ENCODE peak calls at places on chromosomes 11 and 22, in nine cellular contexts. One of them, this sample, is unnamed.

GRCh38 chr11:4181780-4182721 is 87.5 kb downstream of the RRM1 start:
- DNase-seq in SK-N-SH: peak
- DNase-seq in colonic mucosa: peak
- DNase-seq in H9: peak
- DNase-seq in adipocyte: peak
- DNase-seq in HepG2: peak
- DNase-seq in fibroblast of lung: peak
- DNase-seq in GM23248: peak
- DNase-seq in neuronal stem cell: peak
- DNase-seq in this sample: peak

GRCh38 chr11:66068154-66068821 is 1.8 kb upstream of the PACS1 start:
- DNase-seq in SK-N-SH: peak
- DNase-seq in colonic mucosa: peak
- DNase-seq in H9: peak
- DNase-seq in adipocyte: peak
- DNase-seq in HepG2: peak
- DNase-seq in fibroblast of lung: peak
- DNase-seq in GM23248: peak
- DNase-seq in neuronal stem cell: peak
- DNase-seq in this sample: peak

GRCh38 chr11:60206616-60207015 is 23.7 kb upstream of the MS4A6A start:
- DNase-seq in SK-N-SH: no peak
- DNase-seq in colonic mucosa: no peak
- DNase-seq in H9: no peak
- DNase-seq in adipocyte: no peak
- DNase-seq in HepG2: no peak
- DNase-seq in fibroblast of lung: no peak
- DNase-seq in GM23248: no peak
- DNase-seq in neuronal stem cell: no peak
- DNase-seq in this sample: no peak

GRCh38 chr11:131980199-131980598 is 609.8 kb downstream of the NTM start:
- DNase-seq in SK-N-SH: peak
- DNase-seq in colonic mucosa: no peak
- DNase-seq in H9: no peak
- DNase-seq in adipocyte: no peak
- DNase-seq in HepG2: no peak
- DNase-seq in fibroblast of lung: no peak
- DNase-seq in GM23248: no peak
- DNase-seq in neuronal stem cell: no peak
- DNase-seq in this sample: no peak

GRCh38 chr11:57214494-57214893 is 22.6 kb downstream of the APLNR start:
- DNase-seq in SK-N-SH: no peak
- DNase-seq in colonic mucosa: no peak
- DNase-seq in H9: no peak
- DNase-seq in adipocyte: peak
- DNase-seq in HepG2: no peak
- DNase-seq in fibroblast of lung: peak
- DNase-seq in GM23248: peak
- DNase-seq in neuronal stem cell: no peak
- DNase-seq in this sample: peak

GRCh38 chr22:35475545-35475944 is 65.1 kb upstream of the RASD2 start:
- DNase-seq in SK-N-SH: no peak
- DNase-seq in colonic mucosa: no peak
- DNase-seq in H9: no peak
- DNase-seq in adipocyte: no peak
- DNase-seq in HepG2: no peak
- DNase-seq in fibroblast of lung: no peak
- DNase-seq in GM23248: no peak
- DNase-seq in neuronal stem cell: no peak
- DNase-seq in this sample: no peak

GRCh38 chr11:73759520-73760065 is 1.3 kb downstream of the RAB6A start:
- DNase-seq in SK-N-SH: peak
- DNase-seq in colonic mucosa: no peak
- DNase-seq in H9: no peak
- DNase-seq in adipocyte: peak
- DNase-seq in HepG2: no peak
- DNase-seq in fibroblast of lung: peak
- DNase-seq in GM23248: peak
- DNase-seq in neuronal stem cell: no peak
- DNase-seq in this sample: peak

GRCh38 chr11:95050595-95051202 is 1.5 kb downstream of the KDM4F start:
- DNase-seq in SK-N-SH: no peak
- DNase-seq in colonic mucosa: no peak
- DNase-seq in H9: no peak
- DNase-seq in adipocyte: no peak
- DNase-seq in HepG2: no peak
- DNase-seq in fibroblast of lung: no peak
- DNase-seq in GM23248: no peak
- DNase-seq in neuronal stem cell: no peak
- DNase-seq in this sample: no peak

GRCh38 chr11:71329165-71329510 is 76.8 kb upstream of the SHANK2 start:
- DNase-seq in SK-N-SH: no peak
- DNase-seq in colonic mucosa: no peak
- DNase-seq in H9: no peak
- DNase-seq in adipocyte: no peak
- DNase-seq in HepG2: no peak
- DNase-seq in fibroblast of lung: no peak
- DNase-seq in GM23248: no peak
- DNase-seq in neuronal stem cell: no peak
- DNase-seq in this sample: no peak

GRCh38 chr11:114340311-114341131 is 44.3 kb downstream of the NNMT start:
- DNase-seq in SK-N-SH: peak
- DNase-seq in colonic mucosa: peak
- DNase-seq in H9: peak
- DNase-seq in adipocyte: peak
- DNase-seq in HepG2: peak
- DNase-seq in fibroblast of lung: peak
- DNase-seq in GM23248: peak
- DNase-seq in neuronal stem cell: peak
- DNase-seq in this sample: peak

GRCh38 chr11:128790200-128790599 is 76.9 kb downstream of the KCNJ1 start:
- DNase-seq in SK-N-SH: no peak
- DNase-seq in colonic mucosa: no peak
- DNase-seq in H9: no peak
- DNase-seq in adipocyte: no peak
- DNase-seq in HepG2: no peak
- DNase-seq in fibroblast of lung: peak
- DNase-seq in GM23248: peak
- DNase-seq in neuronal stem cell: no peak
- DNase-seq in this sample: peak

GRCh38 chr22:41801147-41801819 is 804 bp downstream of the CCDC134 start:
- DNase-seq in SK-N-SH: peak
- DNase-seq in colonic mucosa: no peak
- DNase-seq in H9: no peak
- DNase-seq in adipocyte: no peak
- DNase-seq in HepG2: no peak
- DNase-seq in fibroblast of lung: no peak
- DNase-seq in GM23248: no peak
- DNase-seq in neuronal stem cell: no peak
- DNase-seq in this sample: no peak

GRCh38 chr22:48710410-48710809 is 1117.3 kb downstream of the BRD1 start:
- DNase-seq in SK-N-SH: no peak
- DNase-seq in colonic mucosa: no peak
- DNase-seq in H9: no peak
- DNase-seq in adipocyte: no peak
- DNase-seq in HepG2: no peak
- DNase-seq in fibroblast of lung: no peak
- DNase-seq in GM23248: no peak
- DNase-seq in neuronal stem cell: no peak
- DNase-seq in this sample: no peak

GRCh38 chr11:94315664-94316063 is 11.3 kb downstream of the IZUMO1R start:
- DNase-seq in SK-N-SH: no peak
- DNase-seq in colonic mucosa: no peak
- DNase-seq in H9: no peak
- DNase-seq in adipocyte: peak
- DNase-seq in HepG2: no peak
- DNase-seq in fibroblast of lung: peak
- DNase-seq in GM23248: peak
- DNase-seq in neuronal stem cell: no peak
- DNase-seq in this sample: peak

GRCh38 chr22:42084874-42085273 is 5.4 kb downstream of the SMDT1 start:
- DNase-seq in SK-N-SH: no peak
- DNase-seq in colonic mucosa: no peak
- DNase-seq in H9: no peak
- DNase-seq in adipocyte: no peak
- DNase-seq in HepG2: no peak
- DNase-seq in fibroblast of lung: no peak
- DNase-seq in GM23248: no peak
- DNase-seq in neuronal stem cell: no peak
- DNase-seq in this sample: no peak

GRCh38 chr11:78226684-78227680 is 38.3 kb downstream of the USP35 start:
- DNase-seq in SK-N-SH: no peak
- DNase-seq in colonic mucosa: no peak
- DNase-seq in H9: no peak
- DNase-seq in adipocyte: no peak
- DNase-seq in HepG2: no peak
- DNase-seq in fibroblast of lung: no peak
- DNase-seq in GM23248: no peak
- DNase-seq in neuronal stem cell: no peak
- DNase-seq in this sample: no peak

GRCh38 chr11:88178211-88178610 is 3.0 kb upstream of the RAB38 start:
- DNase-seq in SK-N-SH: no peak
- DNase-seq in colonic mucosa: no peak
- DNase-seq in H9: no peak
- DNase-seq in adipocyte: no peak
- DNase-seq in HepG2: no peak
- DNase-seq in fibroblast of lung: peak
- DNase-seq in GM23248: peak
- DNase-seq in neuronal stem cell: no peak
- DNase-seq in this sample: no peak

GRCh38 chr22:27317961-27318360 is 483.6 kb downstream of the MN1 start:
- DNase-seq in SK-N-SH: no peak
- DNase-seq in colonic mucosa: peak
- DNase-seq in H9: no peak
- DNase-seq in adipocyte: no peak
- DNase-seq in HepG2: no peak
- DNase-seq in fibroblast of lung: peak
- DNase-seq in GM23248: no peak
- DNase-seq in neuronal stem cell: no peak
- DNase-seq in this sample: no peak

GRCh38 chr22:40707154-40707553 is 27.9 kb downstream of the MCHR1 start:
- DNase-seq in SK-N-SH: no peak
- DNase-seq in colonic mucosa: no peak
- DNase-seq in H9: no peak
- DNase-seq in adipocyte: no peak
- DNase-seq in HepG2: no peak
- DNase-seq in fibroblast of lung: no peak
- DNase-seq in GM23248: no peak
- DNase-seq in neuronal stem cell: no peak
- DNase-seq in this sample: no peak

GRCh38 chr22:40705918-40706682 is 26.8 kb downstream of the MCHR1 start:
- DNase-seq in SK-N-SH: no peak
- DNase-seq in colonic mucosa: no peak
- DNase-seq in H9: no peak
- DNase-seq in adipocyte: no peak
- DNase-seq in HepG2: no peak
- DNase-seq in fibroblast of lung: no peak
- DNase-seq in GM23248: no peak
- DNase-seq in neuronal stem cell: no peak
- DNase-seq in this sample: no peak

GRCh38 chr22:40708177-40708576 is 28.9 kb downstream of the MCHR1 start:
- DNase-seq in SK-N-SH: no peak
- DNase-seq in colonic mucosa: no peak
- DNase-seq in H9: no peak
- DNase-seq in adipocyte: no peak
- DNase-seq in HepG2: no peak
- DNase-seq in fibroblast of lung: no peak
- DNase-seq in GM23248: no peak
- DNase-seq in neuronal stem cell: no peak
- DNase-seq in this sample: no peak

GRCh38 chr22:40712311-40712710 is 33.0 kb downstream of the MCHR1 start:
- DNase-seq in SK-N-SH: no peak
- DNase-seq in colonic mucosa: no peak
- DNase-seq in H9: no peak
- DNase-seq in adipocyte: no peak
- DNase-seq in HepG2: no peak
- DNase-seq in fibroblast of lung: no peak
- DNase-seq in GM23248: no peak
- DNase-seq in neuronal stem cell: no peak
- DNase-seq in this sample: no peak

GRCh38 chr22:40709752-40710413 is 30.6 kb downstream of the MCHR1 start:
- DNase-seq in SK-N-SH: peak
- DNase-seq in colonic mucosa: no peak
- DNase-seq in H9: no peak
- DNase-seq in adipocyte: peak
- DNase-seq in HepG2: no peak
- DNase-seq in fibroblast of lung: no peak
- DNase-seq in GM23248: peak
- DNase-seq in neuronal stem cell: no peak
- DNase-seq in this sample: no peak
- H3K9ac ChIP-seq in SK-N-SH: no peak
- H3K9ac ChIP-seq in colonic mucosa: no peak
- H3K9ac ChIP-seq in H9: no peak
- H3K9ac ChIP-seq in adipocyte: peak
- H3K9ac ChIP-seq in HepG2: no peak
- H3K9ac ChIP-seq in fibroblast of lung: peak
- H3K9ac ChIP-seq in GM23248: no peak
- H3K9ac ChIP-seq in neuronal stem cell: no peak
- H3K9ac ChIP-seq in this sample: no peak

GRCh38 chr11:1547467-1548098 is 24.5 kb downstream of the DUSP8 start:
- DNase-seq in SK-N-SH: no peak
- DNase-seq in colonic mucosa: no peak
- DNase-seq in H9: no peak
- DNase-seq in adipocyte: no peak
- DNase-seq in HepG2: no peak
- DNase-seq in fibroblast of lung: no peak
- DNase-seq in GM23248: no peak
- DNase-seq in neuronal stem cell: no peak
- DNase-seq in this sample: no peak
- H3K9ac ChIP-seq in SK-N-SH: no peak
- H3K9ac ChIP-seq in colonic mucosa: peak
- H3K9ac ChIP-seq in H9: no peak
- H3K9ac ChIP-seq in adipocyte: no peak
- H3K9ac ChIP-seq in HepG2: no peak
- H3K9ac ChIP-seq in fibroblast of lung: no peak
- H3K9ac ChIP-seq in GM23248: no peak
- H3K9ac ChIP-seq in neuronal stem cell: no peak
- H3K9ac ChIP-seq in this sample: no peak

DNA sequence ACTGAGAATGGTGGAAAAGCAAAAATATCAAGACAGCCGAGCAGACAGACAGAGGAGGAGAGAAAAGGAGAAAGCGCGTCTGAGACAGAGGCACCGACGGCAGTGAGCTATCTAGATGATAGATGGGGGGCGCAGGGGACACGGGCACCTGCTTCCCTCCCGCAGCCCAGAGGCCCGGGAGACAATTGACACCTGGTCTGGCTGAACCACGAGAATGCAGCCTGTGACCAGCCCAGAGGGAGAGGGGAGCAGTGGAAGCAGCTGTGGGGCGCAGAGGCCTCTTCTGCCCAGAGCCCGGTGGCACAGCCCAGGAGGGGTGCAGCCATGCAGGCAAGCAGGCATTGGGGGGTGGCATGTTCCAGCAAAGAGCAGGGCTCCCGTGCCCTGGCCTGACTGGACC is 48.2 kb downstream of the ELFN2 start:
- DNase-seq in SK-N-SH: no peak
- DNase-seq in colonic mucosa: no peak
- DNase-seq in H9: no peak
- DNase-seq in adipocyte: no peak
- DNase-seq in HepG2: no peak
- DNase-seq in fibroblast of lung: no peak
- DNase-seq in GM23248: no peak
- DNase-seq in neuronal stem cell: no peak
- DNase-seq in this sample: no peak
- H3K9ac ChIP-seq in SK-N-SH: no peak
- H3K9ac ChIP-seq in colonic mucosa: no peak
- H3K9ac ChIP-seq in H9: no peak
- H3K9ac ChIP-seq in adipocyte: no peak
- H3K9ac ChIP-seq in HepG2: no peak
- H3K9ac ChIP-seq in fibroblast of lung: no peak
- H3K9ac ChIP-seq in GM23248: no peak
- H3K9ac ChIP-seq in neuronal stem cell: no peak
- H3K9ac ChIP-seq in this sample: no peak

GRCh38 chr22:36860017-36860416 is 789 bp upstream of the NCF4 start:
- DNase-seq in SK-N-SH: no peak
- DNase-seq in colonic mucosa: no peak
- DNase-seq in H9: no peak
- DNase-seq in adipocyte: no peak
- DNase-seq in HepG2: no peak
- DNase-seq in fibroblast of lung: no peak
- DNase-seq in GM23248: peak
- DNase-seq in neuronal stem cell: no peak
- DNase-seq in this sample: no peak
- H3K9ac ChIP-seq in SK-N-SH: no peak
- H3K9ac ChIP-seq in colonic mucosa: no peak
- H3K9ac ChIP-seq in H9: no peak
- H3K9ac ChIP-seq in adipocyte: no peak
- H3K9ac ChIP-seq in HepG2: no peak
- H3K9ac ChIP-seq in fibroblast of lung: no peak
- H3K9ac ChIP-seq in GM23248: no peak
- H3K9ac ChIP-seq in neuronal stem cell: no peak
- H3K9ac ChIP-seq in this sample: no peak

This sample was measured in PC-3.